ENCODE peak calls at places on chromosomes 11 and 22, in six cellular contexts. T is tibial nerve, J is heart left ventricle, L is A549, G is HCT116, C is stomach. P is an unnamed sample.

GRCh38 chr11:118221419-118221818 is 3.4 kb downstream of the JAML start:
- DNase-seq in T (no peak), J (no peak), L (no peak), G (no peak), C (no peak), P (no peak)

GRCh38 chr11:86245369-86246292 is 1.1 kb downstream of the EED start:
- DNase-seq in T (no peak), J (no peak), L (peak; percentile 14), G (no peak), C (no peak), P (no peak)

GRCh38 chr22:48546653-48547424 is 1280.8 kb downstream of the BRD1 start:
- DNase-seq in T (no peak), J (no peak), L (no peak), G (no peak), C (no peak), P (no peak)

GRCh38 chr11:86355256-86355655 is 19.4 kb upstream of the CCDC81 start:
- DNase-seq in T (no peak), J (no peak), L (no peak), G (no peak), C (no peak), P (no peak)

GRCh38 chr11:75558939-75559843 is 2.9 kb upstream of the SERPINH1 start:
- DNase-seq in T (peak; percentile 61), J (peak; percentile 67), L (no peak), G (no peak), C (no peak), P (no peak)

GRCh38 chr22:24948356-24949202 is 2.1 kb upstream of the LHFPL7 start:
- DNase-seq in T (no peak), J (no peak), L (no peak), G (no peak), C (no peak), P (no peak)

GRCh38 chr22:26172389-26172990 is 3.2 kb downstream of the SEZ6L start:
- DNase-seq in T (no peak), J (peak; percentile 31), L (peak; percentile 22), G (peak; percentile 24), C (no peak), P (peak; percentile 49)

GRCh38 chr11:93196816-93197382 is 892 bp downstream of the SLC36A4 start:
- DNase-seq in T (no peak), J (no peak), L (peak; percentile 5), G (peak; percentile 8), C (no peak), P (no peak)

GRCh38 chr11:13962562-13963168 is at the start of gene SPON1:
- DNase-seq in T (no peak), J (peak; percentile 51), L (no peak), G (no peak), C (peak; percentile 30), P (peak; percentile 64)

GRCh38 chr11:114605370-114605769 is 9.8 kb upstream of the NXPE4 start:
- DNase-seq in T (no peak), J (no peak), L (no peak), G (no peak), C (no peak), P (no peak)

GRCh38 chr11:114604886-114605285 is 9.3 kb upstream of the NXPE4 start:
- DNase-seq in T (no peak), J (no peak), L (no peak), G (no peak), C (no peak), P (no peak)

GRCh38 chr11:114607753-114608459 is 12.3 kb upstream of the NXPE4 start:
- DNase-seq in T (no peak), J (no peak), L (no peak), G (no peak), C (no peak), P (no peak)

GRCh38 chr11:114604179-114604813 is 8.7 kb upstream of the NXPE4 start:
- DNase-seq in T (no peak), J (no peak), L (no peak), G (no peak), C (no peak), P (no peak)

GRCh38 chr11:114606003-114606801 is 10.6 kb upstream of the NXPE4 start:
- DNase-seq in T (no peak), J (no peak), L (no peak), G (no peak), C (no peak), P (no peak)
- H3K4me1 ChIP-seq in T (no peaks in the 10 kb centered on the region), J (no peaks in the 10 kb centered on the region), L (no peaks in the 10 kb centered on the region), G (no peaks in the 10 kb centered on the region), C (no peaks in the 10 kb centered on the region), P (no peaks in the 10 kb centered on the region)

GRCh38 chr11:47212938-47213337 is 1.8 kb upstream of the DDB2 start:
- DNase-seq in T (no peak), J (no peak), L (no peak), G (no peak), C (peak; percentile 66), P (no peak)
- TF ChIP-seq POLR2A in T (no peak), J (no peak), L (no peak), G (no peak), C (no peak), P (no peak)

GRCh38 chr11:36394056-36394455 is 98.0 kb downstream of the PRR5L start:
- DNase-seq in T (no peak), J (no peak), L (no peak), G (no peak), C (no peak), P (no peak)
- H3K4me1 ChIP-seq in T (peaks cover 8% of the 10 kb centered on the region), J (no peaks in the 10 kb centered on the region), L (no peaks in the 10 kb centered on the region), G (no peaks in the 10 kb centered on the region), C (no peaks in the 10 kb centered on the region), P (no peaks in the 10 kb centered on the region)

GRCh38 chr11:66670816-66671215 is 6.9 kb downstream of the RBM4B start:
- DNase-seq in T (no peak), J (no peak), L (no peak), G (no peak), C (no peak), P (no peak)
- TF ChIP-seq POLR2A in T (no peak), J (no peak), L (no peak), G (no peak), C (no peak), P (no peak)

GRCh38 chr11:128711136-128711535 is 17.3 kb downstream of the FLI1 start:
- DNase-seq in T (no peak), J (no peak), L (no peak), G (no peak), C (no peak), P (no peak)
- H3K4me1 ChIP-seq in T (peaks cover 16% of the 10 kb centered on the region), J (peaks cover 88% of the 10 kb centered on the region), L (no peaks in the 10 kb centered on the region), G (no peaks in the 10 kb centered on the region), C (peaks cover 68% of the 10 kb centered on the region), P (peaks cover 13% of the 10 kb centered on the region)

P was measured in suprapubic skin.